ENCODE peak calls at places on chromosome 20, in seven cellular contexts. B, H, C, K, S, U and W are unnamed samples.

GRCh38 chr20:38239406-38239805 is 21.1 kb downstream of the KIAA1755 start:
- DNase-seq in H (no peak), B (no peak), U (no peak), S (no peak), C (no peak), K (no peak), W (no peak)

GRCh38 chr20:38453941-38454340 is 18.7 kb upstream of the RALGAPB start:
- DNase-seq in B (no peak), H (no peak), U (no peak), C (no peak), K (no peak), S (no peak), W (no peak)

GRCh38 chr20:59620860-59621485 is 16.6 kb downstream of the PHACTR3 start:
- DNase-seq in C (no peak), B (no peak), H (no peak), S (no peak), K (no peak), U (no peak), W (no peak)

GRCh38 chr20:9015984-9016324 is 52.9 kb upstream of the PLCB4 start:
- DNase-seq in C (no peak), U (no peak), S (peak; percentile 56), H (no peak), K (no peak), B (peak; percentile 84), W (no peak)

GRCh38 chr20:41248371-41249024 is 69.0 kb downstream of the ZHX3 start:
- DNase-seq in H (no peak), C (no peak), U (no peak), S (no peak), K (no peak), B (no peak), W (no peak)

GRCh38 chr20:8433286-8433685 is 301.2 kb downstream of the PLCB1 start:
- DNase-seq in U (no peak), B (no peak), C (no peak), H (no peak), K (no peak), S (no peak), W (no peak)

GRCh38 chr20:55143605-55144004 is 668.2 kb downstream of the DOK5 start:
- DNase-seq in H (peak; percentile 23), K (no peak), C (no peak), S (no peak), U (no peak), B (no peak), W (no peak)

GRCh38 chr20:58568441-58568931 is 53.3 kb upstream of the APCDD1L start:
- DNase-seq in U (no peak), K (no peak), C (no peak), S (no peak), H (no peak), B (no peak), W (no peak)

GRCh38 chr20:10671221-10671849 is 2.5 kb downstream of the JAG1 start:
- DNase-seq in K (peak; percentile 90), H (peak; percentile 86), C (no peak), S (peak; percentile 80), U (peak; percentile 62), B (peak; percentile 97), W (no peak)

GRCh38 chr20:53579581-53580375 is 13.9 kb downstream of the ZNF217 start:
- DNase-seq in C (peak; percentile 51), S (no peak), K (no peak), H (peak; percentile 78), U (no peak), B (peak; percentile 80), W (no peak)